ENCODE peak calls at places on chromosomes 3 and 15, in six cellular contexts. Z, V, B, Y, A and F are unnamed samples.

GRCh38 chr3:120160050-120160449 is 65.8 kb upstream of the GSK3B start:
- DNase-seq in Z (no peak), V (no peak), B (no peak), Y (no peak), A (no peak), F (no peak)

GRCh38 chr3:160006282-160007163 is 17.9 kb downstream of the IL12A start:
- DNase-seq in Z (no peak), V (no peak), B (peak), Y (no peak), A (no peak), F (no peak)

GRCh38 chr3:101995371-101996046 is 146.2 kb downstream of the NFKBIZ start:
- DNase-seq in Z (no peak), V (no peak), B (no peak), Y (no peak), A (no peak), F (no peak)

GRCh38 chr3:139122612-139123011 is 77.9 kb upstream of the PRR23C start:
- DNase-seq in Z (no peak), V (peak), B (no peak), Y (no peak), A (no peak), F (no peak)

GRCh38 chr3:26247669-26248068 is 374.9 kb upstream of the LRRC3B start:
- DNase-seq in Z (peak), V (no peak), B (no peak), Y (no peak), A (no peak), F (no peak)

GRCh38 chr15:64870350-64870749 is 28.6 kb downstream of the PLEKHO2 start:
- DNase-seq in Z (no peak), V (no peak), B (no peak), Y (no peak), A (no peak), F (no peak)

GRCh38 chr3:68904578-68904977 is 27.8 kb downstream of the TAFA4 start:
- DNase-seq in Z (no peak), V (no peak), B (no peak), Y (no peak), A (no peak), F (no peak)

GRCh38 chr3:151093905-151094304 is 8.4 kb downstream of the MED12L start:
- DNase-seq in Z (no peak), V (no peak), B (no peak), Y (no peak), A (no peak), F (no peak)

GRCh38 chr3:32399030-32399620 is 7.5 kb downstream of the CMTM7 start:
- DNase-seq in Z (peak), V (no peak), B (peak), Y (no peak), A (no peak), F (no peak)

GRCh38 chr3:73550011-73550410 is 74.7 kb downstream of the PDZRN3 start:
- DNase-seq in Z (no peak), V (no peak), B (no peak), Y (no peak), A (no peak), F (no peak)

GRCh38 chr3:73556520-73557371 is 68.0 kb downstream of the PDZRN3 start:
- DNase-seq in Z (no peak), V (no peak), B (no peak), Y (no peak), A (no peak), F (no peak)

GRCh38 chr3:73549071-73549600 is 75.6 kb downstream of the PDZRN3 start:
- DNase-seq in Z (no peak), V (no peak), B (no peak), Y (no peak), A (no peak), F (no peak)

GRCh38 chr3:73547427-73548036 is 77.2 kb downstream of the PDZRN3 start:
- DNase-seq in Z (no peak), V (no peak), B (no peak), Y (no peak), A (no peak), F (no peak)

DNA sequence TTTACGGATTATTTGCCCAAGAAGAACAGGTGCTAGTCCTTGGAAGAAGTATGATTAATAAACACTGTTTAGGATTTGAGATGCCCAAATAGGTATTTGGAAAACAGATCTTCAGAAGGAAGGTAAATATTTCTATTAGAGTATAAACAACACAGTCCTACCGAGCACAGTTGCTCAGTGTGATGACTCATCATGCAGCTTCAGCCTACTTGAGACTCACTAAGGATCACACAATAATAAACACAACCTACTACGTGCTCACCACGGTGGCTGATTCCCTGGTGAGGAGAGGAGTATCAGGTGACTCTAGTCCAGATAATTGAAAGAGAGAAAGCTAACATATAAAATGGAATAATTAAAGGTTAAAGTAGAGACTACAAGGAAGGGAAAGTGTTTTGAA is 72.0 kb downstream of the PDZRN3 start:
- DNase-seq in Z (no peak), V (no peak), B (no peak), Y (no peak), A (no peak), F (no peak)
- TF ChIP-seq POLR2AphosphoS5 in Z (no peak), V (no peak), B (no peak), Y (no peak), A (no peak), F (no peak)

GRCh38 chr15:98169551-98169950 is 209.0 kb downstream of the ARRDC4 start:
- DNase-seq in Z (no peak), V (no peak), B (no peak), Y (no peak), A (no peak), F (no peak)
- TF ChIP-seq TAF1 in Z (no peak), V (no peak), B (no peak), Y (no peak), A (no peak), F (no peak)

GRCh38 chr15:43800286-43801136 is at the start of gene HYPK:
- DNase-seq in Z (peak), V (peak), B (peak), Y (peak), A (peak), F (peak)
- TF ChIP-seq POLR2A in Z (peak), V (peak), B (peak), Y (peak), A (peak), F (peak)

GRCh38 chr3:183411216-183411922 is 17.1 kb downstream of the MCF2L2 start:
- DNase-seq in Z (peak), V (no peak), B (no peak), Y (no peak), A (no peak), F (no peak)

GRCh38 chr3:183410759-183411158 is 17.7 kb downstream of the MCF2L2 start:
- DNase-seq in Z (no peak), V (no peak), B (no peak), Y (no peak), A (no peak), F (no peak)

GRCh38 chr3:183409219-183409618 is 19.2 kb downstream of the MCF2L2 start:
- DNase-seq in Z (no peak), V (no peak), B (no peak), Y (no peak), A (no peak), F (no peak)

GRCh38 chr3:183410280-183410679 is 18.1 kb downstream of the MCF2L2 start:
- DNase-seq in Z (peak), V (no peak), B (no peak), Y (no peak), A (no peak), F (no peak)
- TF ChIP-seq POLR2AphosphoS5 in Z (peak), V (no peak), B (no peak), Y (no peak), A (no peak), F (no peak)

GRCh38 chr15:37837276-37837675 is 97.2 kb upstream of the TMCO5A start:
- DNase-seq in Z (no peak), V (no peak), B (no peak), Y (no peak), A (no peak), F (no peak)
- TF ChIP-seq TAF1 in Z (no peak), V (no peak), B (no peak), Y (no peak), A (no peak), F (no peak)

DNA sequence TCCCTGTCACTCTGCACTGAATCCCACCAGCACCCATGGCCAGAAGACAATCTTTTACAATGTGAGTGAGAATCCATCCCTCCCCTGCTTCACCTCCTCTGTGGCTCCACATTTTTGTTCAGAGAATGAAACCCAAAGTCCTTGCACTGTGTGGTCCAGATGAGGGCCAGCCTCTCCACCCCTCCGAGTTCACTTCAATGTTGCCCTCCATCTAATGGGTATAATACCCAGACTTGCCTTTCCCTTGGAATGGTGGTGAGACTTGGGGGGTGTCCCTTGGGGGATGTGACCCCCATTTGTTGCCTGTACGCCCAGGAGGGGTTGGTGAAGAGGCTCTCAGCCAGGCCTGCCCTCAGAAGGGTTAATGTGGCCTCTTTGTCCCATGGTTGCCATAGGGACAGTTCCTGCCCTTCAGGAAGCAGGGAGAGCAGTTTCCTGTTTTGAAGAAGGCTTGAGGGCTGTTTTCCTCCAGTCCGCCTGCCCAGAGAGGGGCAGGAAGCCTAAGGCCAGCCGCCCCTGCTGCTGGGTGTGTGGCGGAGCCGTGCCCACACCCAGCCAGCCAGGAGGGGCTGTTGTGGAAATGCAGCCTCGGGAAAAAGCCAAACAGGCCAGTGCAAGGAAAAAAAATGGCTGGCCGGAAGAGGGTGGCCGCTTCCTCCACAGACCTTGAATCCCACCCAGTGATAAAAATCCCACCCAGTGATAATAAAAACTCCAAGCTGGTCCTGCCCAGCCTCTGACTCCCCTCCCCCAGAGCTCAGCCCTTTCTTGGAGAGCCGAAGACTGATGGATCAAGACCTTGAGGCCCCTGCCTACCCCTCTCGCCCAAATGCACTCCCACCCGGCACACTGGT is 14.6 kb upstream of the FGD5 start:
- DNase-seq in Z (no peak), V (no peak), B (peak), Y (no peak), A (no peak), F (no peak)
- TF ChIP-seq POLR2A in Z (no peak), V (no peak), B (no peak), Y (no peak), A (no peak), F (no peak)

GRCh38 chr3:127953092-127953491 is 38.1 kb downstream of the KBTBD12 start:
- DNase-seq in Z (no peak), V (no peak), B (no peak), Y (no peak), A (no peak), F (no peak)
- TF ChIP-seq POLR2AphosphoS5 in Z (no peak), V (no peak), B (no peak), Y (no peak), A (no peak), F (no peak)